ENCODE peak calls at places on chromosomes 12 and 14, in six cellular contexts. F, I, W, C, L and T are unnamed samples.

GRCh38 chr12:50224026-50224692 is 57.0 kb upstream of the CERS5 start:
- DNase-seq in F (no peak), I (no peak), W (no peak), C (no peak), L (no peak), T (peak; percentile 75)

GRCh38 chr14:91280129-91280528 is 35.6 kb upstream of the GPR68 start:
- DNase-seq in F (no peak), I (no peak), W (no peak), C (no peak), L (no peak), T (no peak)

GRCh38 chr12:48119078-48119833 is at the start of gene PFKM:
- DNase-seq in F (peak; percentile 92), I (peak; percentile 92), W (peak; percentile 70), C (peak; percentile 33), L (peak; percentile 82), T (peak; percentile 84)

GRCh38 chr14:104582649-104583048 is 3.1 kb downstream of the C14orf180 start:
- DNase-seq in F (peak; percentile 89), I (no peak), W (no peak), C (no peak), L (peak; percentile 88), T (no peak)

GRCh38 chr14:55077691-55078151 is 26.3 kb downstream of the MAPK1IP1L start:
- DNase-seq in F (no peak), I (peak; percentile 70), W (peak; percentile 95), C (no peak), L (no peak), T (no peak)

GRCh38 chr12:681857-682256 is 18.6 kb upstream of the NINJ2 start:
- DNase-seq in F (no peak), I (no peak), W (no peak), C (no peak), L (no peak), T (no peak)

GRCh38 chr12:81330480-81330879 is 252.6 kb downstream of the ACSS3 start:
- DNase-seq in F (no peak), I (no peak), W (no peak), C (no peak), L (no peak), T (no peak)

GRCh38 chr12:75650989-75651695 is 139.7 kb upstream of the KRR1 start:
- DNase-seq in F (no peak), I (no peak), W (peak; percentile 61), C (no peak), L (no peak), T (no peak)

GRCh38 chr14:92647499-92648279 is 100.7 kb downstream of the LGMN start:
- DNase-seq in F (no peak), I (no peak), W (no peak), C (no peak), L (no peak), T (peak; percentile 69)

GRCh38 chr14:100427166-100427565 is 104.0 kb downstream of the SLC25A47 start:
- DNase-seq in F (no peak), I (no peak), W (no peak), C (no peak), L (no peak), T (no peak)

GRCh38 chr14:77988966-77989365 is 181.2 kb upstream of the NRXN3 start:
- DNase-seq in F (no peak), I (no peak), W (no peak), C (no peak), L (peak; percentile 29), T (peak; percentile 92)

GRCh38 chr12:27822076-27822712 is 42.2 kb upstream of the MANSC4 start:
- DNase-seq in F (no peak), I (no peak), W (peak; percentile 76), C (no peak), L (no peak), T (peak; percentile 50)

GRCh38 chr14:101797785-101798342 is 36.4 kb downstream of the PPP2R5C start:
- DNase-seq in F (no peak), I (no peak), W (no peak), C (no peak), L (peak; percentile 48), T (no peak)

GRCh38 chr12:42216737-42217136 is 21.3 kb downstream of the YAF2 start:
- DNase-seq in F (no peak), I (no peak), W (no peak), C (no peak), L (no peak), T (no peak)

GRCh38 chr14:91249841-91250616 is 5.5 kb upstream of the GPR68 start:
- DNase-seq in F (no peak), I (no peak), W (no peak), C (no peak), L (no peak), T (no peak)

GRCh38 chr12:52210186-52210924 is 18.5 kb upstream of the KRT80 start:
- DNase-seq in F (no peak), I (no peak), W (peak; percentile 84), C (peak; percentile 20), L (no peak), T (peak; percentile 69)

GRCh38 chr12:106144847-106145246 is 6.1 kb upstream of the NUAK1 start:
- DNase-seq in F (no peak), I (no peak), W (no peak), C (no peak), L (no peak), T (no peak)

GRCh38 chr12:10690906-10691305 is 17.1 kb upstream of the STYK1 start:
- DNase-seq in F (no peak), I (no peak), W (no peak), C (no peak), L (no peak), T (no peak)

GRCh38 chr12:39125580-39125979 is 220.2 kb upstream of the CPNE8 start:
- DNase-seq in F (no peak), I (no peak), W (no peak), C (no peak), L (no peak), T (no peak)

GRCh38 chr12:23253191-23253590 is 628.2 kb downstream of the ETNK1 start:
- DNase-seq in F (no peak), I (no peak), W (no peak), C (no peak), L (no peak), T (peak; percentile 67)

GRCh38 chr12:40691913-40692616 is at the start of gene CNTN1:
- DNase-seq in F (peak; percentile 88), I (peak; percentile 39), W (no peak), C (no peak), L (peak; percentile 13), T (peak; percentile 27)

GRCh38 chr12:15662303-15662980 is 126.7 kb downstream of the EPS8 start:
- DNase-seq in F (no peak), I (no peak), W (peak; percentile 71), C (no peak), L (no peak), T (no peak)

GRCh38 chr12:120720234-120720968 is 5.2 kb upstream of the ACADS start:
- DNase-seq in F (no peak), I (peak; percentile 34), W (no peak), C (no peak), L (no peak), T (peak; percentile 34)

GRCh38 chr14:74551431-74551830 is 57.9 kb downstream of the ISCA2 start:
- DNase-seq in F (no peak), I (no peak), W (no peak), C (no peak), L (no peak), T (no peak)

GRCh38 chr12:31803306-31804184 is 74.7 kb upstream of the AMN1 start:
- DNase-seq in F (no peak), I (no peak), W (no peak), C (no peak), L (no peak), T (no peak)

GRCh38 chr12:62210422-62210821 is 49.8 kb upstream of the USP15 start:
- DNase-seq in F (peak; percentile 51), I (no peak), W (no peak), C (peak; percentile 27), L (peak; percentile 24), T (no peak)

GRCh38 chr12:47391566-47391965 is 311.8 kb upstream of the AMIGO2 start:
- DNase-seq in F (no peak), I (no peak), W (no peak), C (no peak), L (no peak), T (no peak)

GRCh38 chr14:88025350-88025749 is 20.4 kb downstream of the GPR65 start:
- DNase-seq in F (no peak), I (no peak), W (no peak), C (no peak), L (no peak), T (no peak)

GRCh38 chr14:90042587-90043252 is 19.1 kb upstream of the KCNK13 start:
- DNase-seq in F (no peak), I (no peak), W (no peak), C (no peak), L (no peak), T (no peak)

GRCh38 chr14:72644758-72645489 is 249.0 kb downstream of the DPF3 start:
- DNase-seq in F (no peak), I (no peak), W (no peak), C (no peak), L (no peak), T (no peak)

GRCh38 chr12:26149963-26150362 is 25.1 kb upstream of the BHLHE41 start:
- DNase-seq in F (no peak), I (no peak), W (no peak), C (no peak), L (no peak), T (no peak)

DNA sequence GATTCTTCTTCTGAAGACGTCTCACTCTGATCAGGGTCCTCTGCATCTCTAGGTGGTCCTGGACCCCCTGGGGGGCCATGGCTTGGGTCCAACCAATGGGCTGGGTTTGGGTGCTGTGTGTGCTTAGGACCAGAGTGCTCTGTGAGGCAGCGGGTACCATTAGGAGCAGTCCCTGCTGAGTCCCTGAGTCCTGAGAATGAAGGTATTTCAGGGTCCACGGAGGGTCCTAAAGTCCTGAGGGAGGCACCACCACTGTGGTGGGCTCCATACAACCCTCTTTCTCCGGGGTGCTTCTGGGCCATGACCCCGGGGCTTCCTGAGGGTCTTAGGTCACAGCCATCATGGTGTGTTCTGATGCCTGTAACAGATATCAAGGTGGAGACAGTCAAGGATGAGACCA is 1.0 kb downstream of the DNAJC14 start:
- DNase-seq in F (no peak), I (no peak), W (no peak), C (no peak), L (no peak), T (no peak)
- H3K4me3 ChIP-seq in F (no peak overlapping the region), I (peak overlapping the region; percentile 80), W (peak overlapping the region; percentile 88), C (peak overlapping the region; percentile 95), L (peak overlapping the region; percentile 97), T (peak overlapping the region; percentile 64)

GRCh38 chr12:107921062-107921461 is 146.6 kb downstream of the ASCL4 start:
- DNase-seq in F (no peak), I (no peak), W (no peak), C (no peak), L (no peak), T (no peak)
- H3K27me3 ChIP-seq in F (peaks cover 41% of the 10 kb centered on the region), I (no peaks in the 10 kb centered on the region), W (no peaks in the 10 kb centered on the region), C (no peaks in the 10 kb centered on the region), L (peaks cover 72% of the 10 kb centered on the region), T (peaks cover 15% of the 10 kb centered on the region)

DNA sequence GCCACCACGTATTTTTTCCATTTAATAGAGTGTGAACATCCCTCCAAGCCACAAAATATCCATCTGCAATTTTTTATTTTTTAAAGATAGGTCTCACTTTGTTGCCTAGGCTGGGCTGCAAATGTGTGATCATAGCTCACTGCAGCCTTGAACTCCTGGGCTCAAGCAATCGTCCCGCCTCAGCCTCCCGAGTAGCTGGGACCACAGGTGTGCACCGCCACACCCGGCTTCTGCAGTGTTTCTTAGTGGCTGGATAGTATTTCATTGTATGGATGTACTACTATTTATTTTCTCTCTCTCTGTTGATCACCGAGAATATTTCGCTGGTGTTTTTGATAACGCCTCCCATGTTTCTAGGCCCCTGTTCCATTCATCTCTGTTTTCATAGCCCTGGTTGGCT is 17.5 kb downstream of the MLXIP start:
- DNase-seq in F (no peak), I (no peak), W (no peak), C (no peak), L (no peak), T (no peak)
- H3K9me3 ChIP-seq in F (no peaks in the 10 kb centered on the region), I (no peaks in the 10 kb centered on the region), W (no peaks in the 10 kb centered on the region), C (no peaks in the 10 kb centered on the region), L (no peaks in the 10 kb centered on the region), T (no peaks in the 10 kb centered on the region)

GRCh38 chr12:123390415-123391093 is 6.6 kb downstream of the KMT5A start:
- DNase-seq in F (no peak), I (no peak), W (no peak), C (no peak), L (no peak), T (no peak)
- H3K4me3 ChIP-seq in F (peak overlapping the region; percentile 43), I (peak overlapping the region; percentile 63), W (peak overlapping the region; percentile 55), C (peak overlapping the region; percentile 77), L (peak overlapping the region; percentile 83), T (peak overlapping the region; percentile 68)